ENCODE peak calls at places on chromosomes 5 and 9, in four cellular contexts. Q is thyroid gland, U is WERI-Rb-1, V is lower leg skin. R is an unnamed sample.
A peak's percentile ranks its signal among the peaks of the same experiment; 100 is the strongest.

GRCh38 chr9:99076483-99077171 is 28.3 kb upstream of the TGFBR1 start:
- DNase-seq in V (no peak), U (no peak), Q (no peak), R (no peak)

GRCh38 chr5:36958612-36959011 is 82.0 kb downstream of the NIPBL start:
- DNase-seq in U (no peak), V (no peak), Q (no peak), R (no peak)

GRCh38 chr5:62268239-62268638 is 37.8 kb upstream of the KIF2A start:
- DNase-seq in U (no peak), V (no peak), Q (peak; percentile 21), R (no peak)

GRCh38 chr5:159975462-159976019 is 33.4 kb upstream of the TTC1 start:
- DNase-seq in Q (peak; percentile 35), V (no peak), U (peak; percentile 53), R (no peak)

GRCh38 chr9:94490465-94490864 is 64.4 kb upstream of the PCAT7 start:
- DNase-seq in Q (no peak), U (no peak), V (no peak), R (no peak)

GRCh38 chr9:13863112-13863511 is 450.8 kb downstream of the NFIB start:
- DNase-seq in Q (peak; percentile 4), U (no peak), V (no peak), R (no peak)

GRCh38 chr5:124301850-124302249 is 444.6 kb downstream of the ZNF608 start:
- DNase-seq in V (no peak), U (no peak), Q (no peak), R (no peak)

GRCh38 chr5:93915142-93915553 is 173.7 kb upstream of the POU5F2 start:
- DNase-seq in U (no peak), Q (no peak), V (no peak), R (no peak)

GRCh38 chr5:54275361-54275760 is 35.0 kb downstream of the ARL15 start:
- DNase-seq in U (no peak), Q (no peak), V (no peak), R (no peak)

GRCh38 chr5:13408616-13409015 is 535.9 kb downstream of the DNAH5 start:
- DNase-seq in V (no peak), Q (no peak), U (no peak), R (no peak)

GRCh38 chr9:89738137-89738932 is 133.5 kb downstream of the GADD45G start:
- DNase-seq in U (peak; percentile 40), V (no peak), Q (no peak), R (no peak)

GRCh38 chr5:32708949-32709348 is 2.2 kb upstream of the NPR3 start:
- DNase-seq in Q (peak; percentile 44), U (no peak), V (no peak), R (no peak)

GRCh38 chr9:126435105-126435504 is 108.5 kb downstream of the MVB12B start:
- DNase-seq in Q (no peak), U (no peak), V (no peak), R (no peak)

GRCh38 chr5:96434201-96434645 is 1.2 kb upstream of the PCSK1 start:
- DNase-seq in V (peak; percentile 31), Q (peak; percentile 66), U (no peak), R (peak; percentile 82)

GRCh38 chr9:79946718-79947117 is 375.0 kb downstream of the TLE4 start:
- DNase-seq in U (no peak), V (no peak), Q (peak; percentile 79), R (no peak)

GRCh38 chr5:77366717-77367500 is 125.2 kb downstream of the WDR41 start:
- DNase-seq in V (no peak), U (peak; percentile 19), Q (no peak), R (no peak)

GRCh38 chr9:96574455-96574854 is 45.2 kb downstream of the CDC14B start:
- DNase-seq in Q (no peak), V (no peak), U (no peak), R (no peak)

GRCh38 chr5:5886812-5887486 is 464.5 kb downstream of the ICE1 start:
- DNase-seq in Q (peak; percentile 21), U (no peak), V (no peak), R (no peak)
- TF ChIP-seq CTCF in Q (peak; percentile 17), U (peak; percentile 87), V (no peak), R (peak; percentile 67)

DNA sequence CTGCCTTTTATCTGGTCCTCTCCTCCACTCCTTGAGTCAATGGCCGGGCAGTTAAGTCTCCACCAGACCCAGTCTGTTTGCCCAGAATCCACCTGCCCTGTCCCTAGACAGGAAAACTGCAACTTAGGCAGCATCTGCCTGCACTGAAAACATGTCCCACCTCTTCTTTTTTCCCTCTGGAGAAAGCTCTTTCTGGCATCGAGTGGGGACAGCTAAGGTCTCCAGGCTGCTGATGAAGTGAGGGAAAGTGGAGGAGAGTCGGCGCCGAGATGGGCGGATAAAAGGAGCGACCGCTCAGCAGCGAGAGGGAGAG is 243 bp upstream of the SHISAL2B start:
- DNase-seq in Q (no peak), U (no peak), V (no peak), R (no peak)
- TF ChIP-seq CTCF in Q (no peak), U (no peak), V (no peak), R (no peak)

GRCh38 chr9:123881604-123882003 is 48.3 kb downstream of the DENND1A start:
- DNase-seq in V (no peak), U (no peak), Q (no peak), R (no peak)
- TF ChIP-seq CTCF in V (no peak), U (no peak), Q (no peak), R (no peak)

DNA sequence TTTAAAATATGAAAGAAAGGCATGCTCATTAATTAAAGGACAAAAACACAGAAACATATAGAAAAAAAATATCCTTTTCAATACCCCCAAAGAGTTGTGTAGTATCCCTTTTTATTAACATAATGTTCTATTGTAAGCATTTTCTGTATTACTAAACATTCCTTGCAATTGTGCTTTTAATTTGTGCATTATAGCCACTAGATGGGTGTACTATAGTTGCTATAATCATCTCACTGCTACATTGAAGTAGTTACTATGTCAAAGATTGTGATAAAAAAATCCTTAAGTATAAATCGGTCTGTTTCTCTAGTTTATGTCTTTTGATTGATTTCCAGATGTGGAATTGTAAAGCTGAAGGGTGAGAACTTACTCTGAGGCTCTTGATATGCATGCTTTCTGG is 21.4 kb downstream of the FREM1 start:
- DNase-seq in V (no peak), U (no peak), Q (no peak), R (no peak)
- TF ChIP-seq CTCF in V (no peak), U (no peak), Q (no peak), R (no peak)

GRCh38 chr5:1772634-1773033 is 27.0 kb downstream of the MRPL36 start:
- DNase-seq in V (no peak), U (peak; percentile 51), Q (no peak), R (no peak)
- TF ChIP-seq CTCF in V (no peak), U (peak; percentile 79), Q (no peak), R (no peak)

DNA sequence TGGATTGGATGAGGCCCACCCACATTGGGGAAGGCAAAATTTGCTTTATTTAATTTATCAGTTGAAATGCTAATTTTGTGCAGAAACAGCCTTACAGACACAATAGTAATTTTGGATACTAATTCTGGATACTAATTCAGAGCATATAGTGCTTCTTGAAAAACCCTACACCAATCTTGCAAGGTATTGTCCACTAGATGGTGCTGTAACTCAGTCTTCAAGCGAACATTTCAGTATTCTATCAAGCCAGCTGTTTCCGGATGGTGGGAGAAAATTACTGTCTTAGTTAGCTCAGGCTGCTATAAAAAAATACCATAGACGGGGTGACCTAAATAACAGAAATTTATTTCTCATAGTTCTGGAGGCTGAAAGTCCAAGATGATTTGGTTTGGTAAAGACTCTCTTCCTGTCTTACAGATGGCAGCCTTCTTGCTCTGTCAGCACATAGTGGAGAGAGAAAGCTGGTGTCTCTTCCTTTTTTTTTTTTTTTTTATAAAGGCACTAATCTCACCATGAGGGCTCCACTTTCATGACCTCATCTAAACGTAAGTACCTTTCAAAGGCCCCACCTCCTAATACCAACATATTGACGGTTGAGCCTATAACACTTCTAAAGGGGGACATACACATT is 1306.5 kb upstream of the CDH9 start:
- DNase-seq in V (no peak), Q (no peak), U (peak; percentile 39), R (no peak)
- TF ChIP-seq CTCF in V (no peak), Q (peak; percentile 17), U (peak; percentile 43), R (peak; percentile 34)

DNA sequence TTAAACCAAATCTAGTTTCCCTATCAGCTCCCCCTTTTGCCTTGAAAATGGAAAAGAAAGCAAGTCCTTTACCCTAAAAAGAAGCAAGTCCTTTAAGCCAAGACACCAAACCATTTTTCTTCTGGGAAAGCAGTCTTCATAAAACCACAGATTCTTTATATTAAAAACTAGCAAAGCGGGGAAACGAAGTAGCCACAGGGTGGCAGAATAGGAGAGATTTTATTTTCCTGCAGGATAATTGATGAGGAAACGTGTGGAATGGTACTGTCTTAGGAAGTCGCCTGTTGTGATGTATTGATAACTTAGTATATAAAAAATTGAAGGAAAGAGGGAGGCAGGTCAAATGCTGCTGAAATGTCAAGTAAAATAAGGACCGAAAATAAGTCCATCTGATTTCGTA is 41.1 kb downstream of the ZNF883 start:
- DNase-seq in V (no peak), U (no peak), Q (no peak), R (no peak)
- TF ChIP-seq CTCF in V (no peak), U (peak; percentile 31), Q (no peak), R (no peak)

GRCh38 chr9:83405674-83406255 is 132.4 kb downstream of the FRMD3 start:
- DNase-seq in V (no peak), Q (no peak), U (no peak), R (no peak)
- TF ChIP-seq CTCF in V (no peak), Q (no peak), U (no peak), R (no peak)